ENCODE peak calls at places on chromosomes 4 and X, in eight cellular contexts. U, M, T, B, D, P, S and J are unnamed samples.

GRCh38 chrX:43664258-43664657 is 8.2 kb downstream of the MAOA start:
- DNase-seq in U (no peak), M (no peak), T (no peak), B (no peak), D (no peak), P (no peak), S (no peak), J (no peak)

GRCh38 chrX:154313147-154313546 is 17.6 kb downstream of the TKTL1 start:
- DNase-seq in U (no peak), M (no peak), T (no peak), B (no peak), D (no peak), P (no peak), S (no peak), J (no peak)

GRCh38 chrX:140091276-140091886 is 126.1 kb upstream of the CXorf66 start:
- DNase-seq in U (peak), M (peak), T (no peak), B (peak), D (peak), P (peak), S (peak), J (no peak)

GRCh38 chr4:180565856-180566431 is 1677.3 kb upstream of the TENM3 start:
- DNase-seq in U (no peak), M (no peak), T (no peak), B (no peak), D (no peak), P (no peak), S (no peak), J (no peak)

GRCh38 chrX:37425370-37425769 is 76.2 kb downstream of the PRRG1 start:
- DNase-seq in U (no peak), M (peak), T (peak), B (no peak), D (no peak), P (no peak), S (no peak), J (no peak)

GRCh38 chr4:169070071-169070894 is 60.2 kb upstream of the CBR4 start:
- DNase-seq in U (peak), M (peak), T (peak), B (peak), D (no peak), P (no peak), S (peak), J (peak)

GRCh38 chr4:67918428-67918827 is 34.6 kb upstream of the TMPRSS11D start:
- DNase-seq in U (no peak), M (no peak), T (no peak), B (no peak), D (no peak), P (no peak), S (no peak), J (no peak)

GRCh38 chr4:151407466-151408379 is 1.3 kb upstream of the FHIP1A start:
- DNase-seq in U (peak), M (no peak), T (peak), B (no peak), D (peak), P (no peak), S (peak), J (no peak)

GRCh38 chr4:7816771-7817170 is 122.9 kb downstream of the AFAP1 start:
- DNase-seq in U (no peak), M (no peak), T (no peak), B (no peak), D (no peak), P (no peak), S (no peak), J (no peak)

GRCh38 chr4:7819446-7819845 is 120.2 kb downstream of the AFAP1 start:
- DNase-seq in U (no peak), M (no peak), T (no peak), B (no peak), D (no peak), P (no peak), S (no peak), J (no peak)

GRCh38 chr4:7820031-7820825 is 119.4 kb downstream of the AFAP1 start:
- DNase-seq in U (no peak), M (no peak), T (no peak), B (no peak), D (no peak), P (no peak), S (no peak), J (no peak)

GRCh38 chr4:7817877-7818675 is 121.6 kb downstream of the AFAP1 start:
- DNase-seq in U (no peak), M (peak), T (no peak), B (peak), D (no peak), P (no peak), S (peak), J (no peak)

DNA sequence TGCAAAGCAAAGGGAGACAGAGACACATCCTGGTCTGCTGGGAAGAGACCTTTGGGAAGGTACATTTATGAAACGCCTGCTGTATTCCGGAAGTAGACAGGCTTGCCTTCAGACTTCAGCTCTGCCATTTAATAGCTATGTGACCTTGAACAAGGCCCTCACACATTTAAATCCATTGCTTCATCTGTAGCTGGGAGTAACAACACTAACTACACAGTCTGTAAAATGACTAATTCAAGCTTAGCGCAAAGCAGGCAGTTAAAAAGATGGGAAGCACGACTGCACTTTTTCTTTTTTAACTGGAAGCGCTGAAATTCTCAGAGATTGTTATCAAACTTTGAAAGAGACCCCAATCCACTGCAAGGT is 121.0 kb downstream of the AFAP1 start:
- DNase-seq in U (no peak), M (no peak), T (no peak), B (no peak), D (no peak), P (no peak), S (no peak), J (no peak)
- H3K27ac ChIP-seq in U (no peak), M (peak), T (no peak), B (no peak), D (no peak), P (no peak), S (no peak), J (no peak)

GRCh38 chrX:136275553-136275952 is 24.4 kb upstream of the MAP7D3 start:
- DNase-seq in U (peak), M (no peak), T (no peak), B (no peak), D (no peak), P (no peak), S (no peak), J (no peak)

GRCh38 chrX:136272325-136272724 is 21.1 kb upstream of the MAP7D3 start:
- DNase-seq in U (no peak), M (no peak), T (peak), B (peak), D (no peak), P (no peak), S (no peak), J (no peak)

GRCh38 chrX:136269921-136270320 is 18.7 kb upstream of the MAP7D3 start:
- DNase-seq in U (no peak), M (no peak), T (no peak), B (no peak), D (no peak), P (no peak), S (no peak), J (no peak)

GRCh38 chrX:136271300-136271699 is 20.1 kb upstream of the MAP7D3 start:
- DNase-seq in U (no peak), M (no peak), T (no peak), B (no peak), D (no peak), P (no peak), S (no peak), J (no peak)

DNA sequence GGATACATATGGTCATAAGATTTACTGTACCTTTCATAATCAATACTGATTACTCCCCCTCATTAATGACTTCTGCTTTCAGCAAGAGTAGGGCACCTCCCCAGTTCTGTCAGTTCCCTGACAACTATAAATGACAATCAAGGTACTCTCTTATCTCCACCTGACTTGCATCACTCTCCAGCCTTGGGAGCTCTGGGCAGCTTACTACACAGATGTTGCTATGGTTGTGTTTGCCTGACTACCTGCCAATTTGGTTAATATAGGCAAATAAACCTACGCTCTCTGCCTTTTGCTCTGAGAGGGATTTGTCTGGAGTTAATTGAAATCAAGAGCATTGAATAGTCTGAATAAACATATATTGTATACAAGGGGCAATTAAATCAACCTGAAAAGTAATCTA is 22.8 kb upstream of the MAP7D3 start:
- DNase-seq in U (no peak), M (no peak), T (no peak), B (no peak), D (no peak), P (no peak), S (no peak), J (no peak)
- H3K27ac ChIP-seq in U (no peak), M (no peak), T (no peak), B (no peak), D (no peak), P (peak), S (no peak), J (no peak)

GRCh38 chr4:41013746-41014145 is 200.6 kb downstream of the APBB2 start:
- DNase-seq in U (no peak), M (no peak), T (no peak), B (no peak), D (no peak), P (peak), S (no peak), J (no peak)

GRCh38 chr4:41014158-41014557 is 200.2 kb downstream of the APBB2 start:
- DNase-seq in U (no peak), M (no peak), T (no peak), B (no peak), D (no peak), P (no peak), S (no peak), J (no peak)

GRCh38 chr4:41012308-41012707 is 202.0 kb downstream of the APBB2 start:
- DNase-seq in U (no peak), M (peak), T (no peak), B (no peak), D (no peak), P (no peak), S (no peak), J (no peak)

GRCh38 chr4:41009411-41009810 is 204.9 kb downstream of the APBB2 start:
- DNase-seq in U (no peak), M (peak), T (peak), B (no peak), D (no peak), P (no peak), S (no peak), J (no peak)

GRCh38 chr4:41015031-41015675 is 199.2 kb downstream of the APBB2 start:
- DNase-seq in U (no peak), M (peak), T (no peak), B (no peak), D (no peak), P (no peak), S (no peak), J (no peak)
- H3K27ac ChIP-seq in U (no peak), M (no peak), T (no peak), B (no peak), D (no peak), P (no peak), S (no peak), J (no peak)

DNA sequence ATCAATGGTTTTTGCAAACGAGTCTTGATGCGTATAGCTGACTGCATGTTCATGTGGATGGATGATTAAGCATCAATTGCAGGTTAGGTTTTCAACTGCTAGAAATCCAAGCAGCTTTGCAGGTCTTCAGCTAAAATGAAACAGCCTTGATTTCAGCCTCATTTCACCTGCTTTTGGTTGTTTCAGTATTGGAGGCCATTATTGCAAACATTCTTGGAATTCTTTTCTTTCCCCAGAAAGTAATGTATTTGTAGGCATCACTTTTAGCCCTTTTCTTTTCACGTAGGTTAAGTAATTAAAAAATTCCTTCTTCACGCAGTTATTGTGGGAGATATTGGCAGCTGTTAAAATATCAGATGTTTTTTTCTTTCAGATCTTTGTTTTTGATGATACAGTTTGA is 8.8 kb downstream of the ZAR1 start:
- DNase-seq in U (no peak), M (no peak), T (no peak), B (no peak), D (no peak), P (no peak), S (no peak), J (no peak)
- H3K27ac ChIP-seq in U (no peak), M (no peak), T (no peak), B (no peak), D (no peak), P (no peak), S (no peak), J (no peak)

GRCh38 chrX:150165776-150166610 is 197.1 kb upstream of the MAMLD1 start:
- DNase-seq in U (no peak), M (no peak), T (no peak), B (no peak), D (no peak), P (no peak), S (no peak), J (no peak)
- H3K27ac ChIP-seq in U (no peak), M (no peak), T (no peak), B (no peak), D (no peak), P (no peak), S (no peak), J (no peak)

DNA sequence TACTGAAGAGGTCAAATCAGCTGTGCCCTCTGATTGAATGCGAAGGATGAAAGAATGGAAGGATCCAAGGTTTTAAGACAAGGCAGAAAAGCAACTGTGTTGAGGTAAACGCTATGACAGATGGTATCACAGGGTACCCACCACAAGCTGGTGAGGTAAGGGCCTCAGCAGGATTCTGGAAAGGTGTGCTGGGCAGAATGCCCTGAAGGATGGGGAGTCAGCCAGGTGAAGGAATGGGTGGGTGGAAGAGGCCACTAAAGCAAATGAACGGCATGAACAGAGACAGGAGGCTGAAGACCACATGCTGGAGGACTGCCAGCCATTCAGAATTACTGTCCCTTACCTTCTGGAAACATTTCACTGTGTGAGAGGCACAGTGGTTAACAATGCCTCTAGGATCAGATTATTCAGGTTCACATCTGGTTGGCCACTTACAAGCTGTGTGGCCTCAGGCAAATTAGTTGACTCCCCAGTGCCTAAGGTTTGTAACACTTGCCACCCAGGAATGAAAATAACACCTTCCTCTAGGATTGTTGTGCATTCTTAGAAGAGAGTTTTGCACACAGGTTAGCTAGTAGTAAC is 23.5 kb downstream of the GPRIN3 start:
- DNase-seq in U (no peak), M (no peak), T (no peak), B (no peak), D (no peak), P (no peak), S (no peak), J (no peak)
- H3K27ac ChIP-seq in U (peak), M (no peak), T (no peak), B (no peak), D (no peak), P (no peak), S (no peak), J (peak)